ENCODE peak calls at places on chromosomes 3 and 15, in nine cellular contexts. One of them, this sample, is unnamed.

GRCh38 chr15:72170691-72171090 is 26.9 kb downstream of the GRAMD2A start:
- DNase-seq in CD8-positive, alpha-beta T cell: no peak
- DNase-seq in anterior cingulate cortex: no peak
- DNase-seq in body of pancreas: no peak
- DNase-seq in choroid plexus epithelial cell: no peak
- DNase-seq in HTR-8/SVneo: no peak
- DNase-seq in iPS-NIHi11: no peak
- DNase-seq in GM12865: no peak
- DNase-seq in fibroblast of lung: no peak
- DNase-seq in this sample: no peak

GRCh38 chr15:70523192-70523591 is 240.2 kb downstream of the UACA start:
- DNase-seq in CD8-positive, alpha-beta T cell: peak; percentile 5
- DNase-seq in anterior cingulate cortex: no peak
- DNase-seq in body of pancreas: no peak
- DNase-seq in choroid plexus epithelial cell: no peak
- DNase-seq in HTR-8/SVneo: no peak
- DNase-seq in iPS-NIHi11: no peak
- DNase-seq in GM12865: no peak
- DNase-seq in fibroblast of lung: no peak
- DNase-seq in this sample: no peak

GRCh38 chr3:197512691-197513571 is 42.8 kb downstream of the BDH1 start:
- DNase-seq in CD8-positive, alpha-beta T cell: no peak
- DNase-seq in anterior cingulate cortex: no peak
- DNase-seq in body of pancreas: no peak
- DNase-seq in choroid plexus epithelial cell: no peak
- DNase-seq in HTR-8/SVneo: no peak
- DNase-seq in iPS-NIHi11: no peak
- DNase-seq in GM12865: no peak
- DNase-seq in fibroblast of lung: no peak
- DNase-seq in this sample: no peak

GRCh38 chr3:66983101-66983500 is 15.0 kb upstream of the KBTBD8 start:
- DNase-seq in CD8-positive, alpha-beta T cell: no peak
- DNase-seq in anterior cingulate cortex: no peak
- DNase-seq in body of pancreas: no peak
- DNase-seq in choroid plexus epithelial cell: no peak
- DNase-seq in HTR-8/SVneo: no peak
- DNase-seq in iPS-NIHi11: no peak
- DNase-seq in GM12865: no peak
- DNase-seq in fibroblast of lung: no peak
- DNase-seq in this sample: no peak

GRCh38 chr3:71551286-71551919 is 32.1 kb downstream of the FOXP1 start:
- DNase-seq in CD8-positive, alpha-beta T cell: no peak
- DNase-seq in anterior cingulate cortex: no peak
- DNase-seq in body of pancreas: no peak
- DNase-seq in choroid plexus epithelial cell: peak; percentile 55
- DNase-seq in HTR-8/SVneo: no peak
- DNase-seq in iPS-NIHi11: no peak
- DNase-seq in GM12865: no peak
- DNase-seq in fibroblast of lung: no peak
- DNase-seq in this sample: no peak

GRCh38 chr15:82544431-82544830 is 4.2 kb upstream of the RPS17 start:
- DNase-seq in CD8-positive, alpha-beta T cell: no peak
- DNase-seq in anterior cingulate cortex: no peak
- DNase-seq in body of pancreas: no peak
- DNase-seq in choroid plexus epithelial cell: no peak
- DNase-seq in HTR-8/SVneo: no peak
- DNase-seq in iPS-NIHi11: no peak
- DNase-seq in GM12865: no peak
- DNase-seq in fibroblast of lung: no peak
- DNase-seq in this sample: no peak

GRCh38 chr15:35746121-35746520 is 200.2 kb upstream of the DPH6 start:
- DNase-seq in CD8-positive, alpha-beta T cell: no peak
- DNase-seq in anterior cingulate cortex: no peak
- DNase-seq in body of pancreas: no peak
- DNase-seq in choroid plexus epithelial cell: peak; percentile 59
- DNase-seq in HTR-8/SVneo: no peak
- DNase-seq in iPS-NIHi11: no peak
- DNase-seq in GM12865: no peak
- DNase-seq in fibroblast of lung: no peak
- DNase-seq in this sample: no peak

GRCh38 chr3:160125188-160125587 is 100.0 kb upstream of the C3orf80 start:
- DNase-seq in CD8-positive, alpha-beta T cell: no peak
- DNase-seq in anterior cingulate cortex: no peak
- DNase-seq in body of pancreas: no peak
- DNase-seq in choroid plexus epithelial cell: peak; percentile 40
- DNase-seq in HTR-8/SVneo: no peak
- DNase-seq in iPS-NIHi11: no peak
- DNase-seq in GM12865: no peak
- DNase-seq in fibroblast of lung: peak; percentile 29
- DNase-seq in this sample: no peak

GRCh38 chr3:30952786-30953185 is 58.3 kb upstream of the GADL1 start:
- DNase-seq in CD8-positive, alpha-beta T cell: no peak
- DNase-seq in anterior cingulate cortex: no peak
- DNase-seq in body of pancreas: no peak
- DNase-seq in choroid plexus epithelial cell: no peak
- DNase-seq in HTR-8/SVneo: no peak
- DNase-seq in iPS-NIHi11: no peak
- DNase-seq in GM12865: no peak
- DNase-seq in fibroblast of lung: no peak
- DNase-seq in this sample: no peak

GRCh38 chr3:4866841-4867240 is 112.4 kb upstream of the BHLHE40 start:
- DNase-seq in CD8-positive, alpha-beta T cell: no peak
- DNase-seq in anterior cingulate cortex: no peak
- DNase-seq in body of pancreas: peak; percentile 14
- DNase-seq in choroid plexus epithelial cell: peak; percentile 15
- DNase-seq in HTR-8/SVneo: no peak
- DNase-seq in iPS-NIHi11: no peak
- DNase-seq in GM12865: no peak
- DNase-seq in fibroblast of lung: peak; percentile 82
- DNase-seq in this sample: no peak

GRCh38 chr15:83695901-83696425 is 42.0 kb downstream of the ADAMTSL3 start:
- DNase-seq in CD8-positive, alpha-beta T cell: no peak
- DNase-seq in anterior cingulate cortex: no peak
- DNase-seq in body of pancreas: no peak
- DNase-seq in choroid plexus epithelial cell: no peak
- DNase-seq in HTR-8/SVneo: no peak
- DNase-seq in iPS-NIHi11: no peak
- DNase-seq in GM12865: no peak
- DNase-seq in fibroblast of lung: no peak
- DNase-seq in this sample: no peak

GRCh38 chr3:136783708-136784191 is 31.6 kb upstream of the STAG1 start:
- DNase-seq in CD8-positive, alpha-beta T cell: no peak
- DNase-seq in anterior cingulate cortex: no peak
- DNase-seq in body of pancreas: no peak
- DNase-seq in choroid plexus epithelial cell: peak; percentile 53
- DNase-seq in HTR-8/SVneo: no peak
- DNase-seq in iPS-NIHi11: no peak
- DNase-seq in GM12865: no peak
- DNase-seq in fibroblast of lung: peak; percentile 56
- DNase-seq in this sample: no peak

GRCh38 chr15:48869966-48870365 is 8.0 kb upstream of the EID1 start:
- DNase-seq in CD8-positive, alpha-beta T cell: no peak
- DNase-seq in anterior cingulate cortex: no peak
- DNase-seq in body of pancreas: no peak
- DNase-seq in choroid plexus epithelial cell: no peak
- DNase-seq in HTR-8/SVneo: no peak
- DNase-seq in iPS-NIHi11: no peak
- DNase-seq in GM12865: no peak
- DNase-seq in fibroblast of lung: no peak
- DNase-seq in this sample: no peak

GRCh38 chr3:188233320-188233719 is 79.4 kb downstream of the LPP start:
- DNase-seq in CD8-positive, alpha-beta T cell: no peak
- DNase-seq in anterior cingulate cortex: no peak
- DNase-seq in body of pancreas: no peak
- DNase-seq in choroid plexus epithelial cell: no peak
- DNase-seq in HTR-8/SVneo: no peak
- DNase-seq in iPS-NIHi11: no peak
- DNase-seq in GM12865: no peak
- DNase-seq in fibroblast of lung: peak; percentile 44
- DNase-seq in this sample: no peak

GRCh38 chr3:30660128-30660525 is 53.7 kb downstream of the TGFBR2 start:
- DNase-seq in CD8-positive, alpha-beta T cell: no peak
- DNase-seq in anterior cingulate cortex: no peak
- DNase-seq in body of pancreas: no peak
- DNase-seq in choroid plexus epithelial cell: no peak
- DNase-seq in HTR-8/SVneo: no peak
- DNase-seq in iPS-NIHi11: no peak
- DNase-seq in GM12865: no peak
- DNase-seq in fibroblast of lung: no peak
- DNase-seq in this sample: no peak

GRCh38 chr15:36239509-36239908 is 339.9 kb upstream of the CDIN1 start:
- DNase-seq in CD8-positive, alpha-beta T cell: no peak
- DNase-seq in anterior cingulate cortex: no peak
- DNase-seq in body of pancreas: no peak
- DNase-seq in choroid plexus epithelial cell: no peak
- DNase-seq in HTR-8/SVneo: no peak
- DNase-seq in iPS-NIHi11: no peak
- DNase-seq in GM12865: no peak
- DNase-seq in fibroblast of lung: no peak
- DNase-seq in this sample: no peak

GRCh38 chr15:25059698-25060471 is 105.1 kb downstream of the SNRPN start:
- DNase-seq in CD8-positive, alpha-beta T cell: peak; percentile 25
- DNase-seq in anterior cingulate cortex: no peak
- DNase-seq in body of pancreas: peak; percentile 1
- DNase-seq in choroid plexus epithelial cell: no peak
- DNase-seq in HTR-8/SVneo: no peak
- DNase-seq in iPS-NIHi11: no peak
- DNase-seq in GM12865: no peak
- DNase-seq in fibroblast of lung: no peak
- DNase-seq in this sample: no peak

GRCh38 chr15:97235285-97235985 is 725.1 kb upstream of the ARRDC4 start:
- DNase-seq in CD8-positive, alpha-beta T cell: no peak
- DNase-seq in anterior cingulate cortex: peak; percentile 16
- DNase-seq in body of pancreas: peak; percentile 49
- DNase-seq in choroid plexus epithelial cell: peak; percentile 76
- DNase-seq in HTR-8/SVneo: peak; percentile 38
- DNase-seq in iPS-NIHi11: peak; percentile 71
- DNase-seq in GM12865: peak; percentile 21
- DNase-seq in fibroblast of lung: peak; percentile 75
- DNase-seq in this sample: peak; percentile 47

GRCh38 chr15:57527382-57528091 is 64.2 kb upstream of the MYZAP start:
- DNase-seq in CD8-positive, alpha-beta T cell: no peak
- DNase-seq in anterior cingulate cortex: peak; percentile 7
- DNase-seq in body of pancreas: peak; percentile 52
- DNase-seq in choroid plexus epithelial cell: peak; percentile 96
- DNase-seq in HTR-8/SVneo: peak; percentile 53
- DNase-seq in iPS-NIHi11: peak; percentile 64
- DNase-seq in GM12865: peak; percentile 82
- DNase-seq in fibroblast of lung: peak; percentile 90
- DNase-seq in this sample: peak; percentile 51

GRCh38 chr3:8635625-8636024 is 9.0 kb downstream of the SSUH2 start:
- DNase-seq in CD8-positive, alpha-beta T cell: no peak
- DNase-seq in anterior cingulate cortex: no peak
- DNase-seq in body of pancreas: no peak
- DNase-seq in choroid plexus epithelial cell: no peak
- DNase-seq in HTR-8/SVneo: no peak
- DNase-seq in iPS-NIHi11: peak; percentile 40
- DNase-seq in GM12865: no peak
- DNase-seq in fibroblast of lung: no peak
- DNase-seq in this sample: no peak

GRCh38 chr3:66475386-66476020 is 25.3 kb downstream of the LRIG1 start:
- DNase-seq in CD8-positive, alpha-beta T cell: no peak
- DNase-seq in anterior cingulate cortex: no peak
- DNase-seq in body of pancreas: no peak
- DNase-seq in choroid plexus epithelial cell: no peak
- DNase-seq in HTR-8/SVneo: no peak
- DNase-seq in iPS-NIHi11: no peak
- DNase-seq in GM12865: no peak
- DNase-seq in fibroblast of lung: no peak
- DNase-seq in this sample: no peak

GRCh38 chr3:43330981-43331380 is 44.6 kb downstream of the SNRK start:
- DNase-seq in CD8-positive, alpha-beta T cell: no peak
- DNase-seq in anterior cingulate cortex: no peak
- DNase-seq in body of pancreas: no peak
- DNase-seq in choroid plexus epithelial cell: peak; percentile 34
- DNase-seq in HTR-8/SVneo: no peak
- DNase-seq in iPS-NIHi11: no peak
- DNase-seq in GM12865: no peak
- DNase-seq in fibroblast of lung: peak; percentile 72
- DNase-seq in this sample: no peak

GRCh38 chr15:98505611-98506031 is 142.7 kb upstream of the IGF1R start:
- DNase-seq in CD8-positive, alpha-beta T cell: no peak
- DNase-seq in anterior cingulate cortex: no peak
- DNase-seq in body of pancreas: no peak
- DNase-seq in choroid plexus epithelial cell: no peak
- DNase-seq in HTR-8/SVneo: no peak
- DNase-seq in iPS-NIHi11: no peak
- DNase-seq in GM12865: no peak
- DNase-seq in fibroblast of lung: peak; percentile 76
- DNase-seq in this sample: no peak

GRCh38 chr3:152662157-152662556 is 172.8 kb upstream of the P2RY1 start:
- DNase-seq in CD8-positive, alpha-beta T cell: no peak
- DNase-seq in anterior cingulate cortex: no peak
- DNase-seq in body of pancreas: no peak
- DNase-seq in choroid plexus epithelial cell: no peak
- DNase-seq in HTR-8/SVneo: no peak
- DNase-seq in iPS-NIHi11: no peak
- DNase-seq in GM12865: no peak
- DNase-seq in fibroblast of lung: no peak
- DNase-seq in this sample: no peak

GRCh38 chr3:100082724-100083123 is 31.6 kb downstream of the FILIP1L start:
- DNase-seq in CD8-positive, alpha-beta T cell: no peak
- DNase-seq in anterior cingulate cortex: no peak
- DNase-seq in body of pancreas: no peak
- DNase-seq in choroid plexus epithelial cell: peak; percentile 69
- DNase-seq in HTR-8/SVneo: no peak
- DNase-seq in iPS-NIHi11: no peak
- DNase-seq in GM12865: no peak
- DNase-seq in fibroblast of lung: no peak
- DNase-seq in this sample: no peak

GRCh38 chr15:44971036-44971435 is 14.5 kb downstream of the TERB2 start:
- DNase-seq in CD8-positive, alpha-beta T cell: no peak
- DNase-seq in anterior cingulate cortex: no peak
- DNase-seq in body of pancreas: no peak
- DNase-seq in choroid plexus epithelial cell: no peak
- DNase-seq in HTR-8/SVneo: no peak
- DNase-seq in iPS-NIHi11: no peak
- DNase-seq in GM12865: no peak
- DNase-seq in fibroblast of lung: no peak
- DNase-seq in this sample: no peak

GRCh38 chr3:13121553-13122001 is 48.3 kb upstream of the IQSEC1 start:
- DNase-seq in CD8-positive, alpha-beta T cell: no peak
- DNase-seq in anterior cingulate cortex: no peak
- DNase-seq in body of pancreas: no peak
- DNase-seq in choroid plexus epithelial cell: no peak
- DNase-seq in HTR-8/SVneo: no peak
- DNase-seq in iPS-NIHi11: peak; percentile 57
- DNase-seq in GM12865: no peak
- DNase-seq in fibroblast of lung: no peak
- DNase-seq in this sample: no peak

GRCh38 chr3:53836084-53836872 is 9.9 kb downstream of the CHDH start:
- DNase-seq in CD8-positive, alpha-beta T cell: no peak
- DNase-seq in anterior cingulate cortex: no peak
- DNase-seq in body of pancreas: no peak
- DNase-seq in choroid plexus epithelial cell: no peak
- DNase-seq in HTR-8/SVneo: no peak
- DNase-seq in iPS-NIHi11: no peak
- DNase-seq in GM12865: no peak
- DNase-seq in fibroblast of lung: no peak
- DNase-seq in this sample: no peak

GRCh38 chr3:126288314-126288713 is 68.9 kb downstream of the KLF15 start:
- DNase-seq in CD8-positive, alpha-beta T cell: peak; percentile 42
- DNase-seq in anterior cingulate cortex: peak; percentile 56
- DNase-seq in body of pancreas: peak; percentile 83
- DNase-seq in choroid plexus epithelial cell: no peak
- DNase-seq in HTR-8/SVneo: no peak
- DNase-seq in iPS-NIHi11: no peak
- DNase-seq in GM12865: no peak
- DNase-seq in fibroblast of lung: no peak
- DNase-seq in this sample: no peak

GRCh38 chr3:52721002-52721741 is 15.3 kb downstream of the SPCS1 start:
- DNase-seq in CD8-positive, alpha-beta T cell: no peak
- DNase-seq in anterior cingulate cortex: no peak
- DNase-seq in body of pancreas: no peak
- DNase-seq in choroid plexus epithelial cell: peak; percentile 2
- DNase-seq in HTR-8/SVneo: no peak
- DNase-seq in iPS-NIHi11: no peak
- DNase-seq in GM12865: peak; percentile 84
- DNase-seq in fibroblast of lung: no peak
- DNase-seq in this sample: no peak

GRCh38 chr3:42600958-42601675 is 631 bp downstream of the NKTR start:
- DNase-seq in CD8-positive, alpha-beta T cell: no peak
- DNase-seq in anterior cingulate cortex: peak; percentile 51
- DNase-seq in body of pancreas: peak; percentile 56
- DNase-seq in choroid plexus epithelial cell: peak; percentile 74
- DNase-seq in HTR-8/SVneo: peak; percentile 41
- DNase-seq in iPS-NIHi11: no peak
- DNase-seq in GM12865: peak; percentile 82
- DNase-seq in fibroblast of lung: peak; percentile 61
- DNase-seq in this sample: no peak